ENCODE peak calls at places on chromosomes 13 and 19, in four cellular contexts. G is CD8-positive, alpha-beta T cell; B is ovary; O is omental fat pad. W is an unnamed sample.

GRCh38 chr13:20221772-20222171 is 10.3 kb downstream of the GJB6 start:
- DNase-seq in G (no peak), O (no peak), B (no peak), W (no peak)

GRCh38 chr13:98275711-98276171 is 98.7 kb upstream of the RNF113B start:
- DNase-seq in B (no peak), O (no peak), G (no peak), W (no peak)

GRCh38 chr19:49272204-49272603 is 52.8 kb downstream of the SLC6A16 start:
- DNase-seq in O (no peak), B (no peak), G (no peak), W (no peak)

GRCh38 chr13:97275265-97275664 is 53.1 kb downstream of the MBNL2 start:
- DNase-seq in O (no peak), B (no peak), G (no peak), W (no peak)

GRCh38 chr13:19643652-19644051 is 10.2 kb downstream of the MPHOSPH8 start:
- DNase-seq in G (no peak), O (no peak), B (no peak), W (no peak)

GRCh38 chr13:34391071-34391470 is 551.0 kb upstream of the NBEA start:
- DNase-seq in O (no peak), G (no peak), B (no peak), W (no peak)

GRCh38 chr19:31220540-31220939 is 128.7 kb downstream of the TSHZ3 start:
- DNase-seq in G (no peak), O (no peak), B (no peak), W (peak; percentile 18)

GRCh38 chr19:58468216-58468839 is 1.4 kb downstream of the ZNF324 start:
- DNase-seq in G (no peak), O (no peak), B (no peak), W (no peak)

GRCh38 chr13:103386341-103386740 is 320.1 kb upstream of the SLC10A2 start:
- DNase-seq in B (no peak), G (no peak), O (no peak), W (no peak)

GRCh38 chr19:51114087-51114714 is 6.0 kb upstream of the CTU1 start:
- DNase-seq in O (no peak), G (no peak), B (no peak), W (no peak)

GRCh38 chr19:2542341-2543069 is 66.6 kb downstream of the GADD45B start:
- DNase-seq in B (no peak), O (no peak), G (no peak), W (no peak)

GRCh38 chr13:51684076-51684475 is 99.8 kb downstream of the WDFY2 start:
- DNase-seq in B (no peak), G (no peak), O (no peak), W (no peak)

GRCh38 chr19:21082011-21082975 is at the start of gene ZNF714:
- DNase-seq in B (peak; percentile 90), O (peak; percentile 44), G (peak; percentile 63), W (peak; percentile 76)

GRCh38 chr13:44853641-44854040 is 135.6 kb downstream of the NUFIP1 start:
- DNase-seq in B (no peak), G (no peak), O (no peak), W (no peak)

GRCh38 chr19:3576696-3577443 is 4.1 kb downstream of the HMG20B start:
- DNase-seq in O (no peak), B (peak; percentile 82), G (no peak), W (no peak)

GRCh38 chr19:46513461-46514236 is 18.0 kb upstream of the PNMA8B start:
- DNase-seq in O (peak; percentile 62), G (peak; percentile 63), B (peak; percentile 90), W (no peak)

GRCh38 chr13:77696006-77696862 is 1.3 kb upstream of the SLAIN1 start:
- DNase-seq in B (no peak), G (no peak), O (no peak), W (peak; percentile 65)

GRCh38 chr13:114151565-114152284 is 19.3 kb upstream of the RASA3 start:
- DNase-seq in O (no peak), B (no peak), G (no peak), W (peak; percentile 22)

GRCh38 chr13:35471466-35472307 is 4.8 kb downstream of the MAB21L1 start:
- DNase-seq in B (no peak), O (no peak), G (no peak), W (no peak)

GRCh38 chr13:99281811-99282263 is 23.7 kb upstream of the GPR18 start:
- DNase-seq in O (no peak), B (no peak), G (no peak), W (peak; percentile 54)

GRCh38 chr13:42107006-42107405 is 58.6 kb downstream of the DGKH start:
- DNase-seq in G (no peak), O (no peak), B (no peak), W (no peak)

GRCh38 chr19:42985588-42985987 is 40.7 kb downstream of the PSG11 start:
- DNase-seq in G (no peak), O (no peak), B (no peak), W (no peak)

GRCh38 chr19:46848389-46848788 is 2.3 kb downstream of the AP2S1 start:
- DNase-seq in O (no peak), B (no peak), G (no peak), W (no peak)

GRCh38 chr19:4096049-4096892 is 27.7 kb downstream of the MAP2K2 start:
- DNase-seq in B (no peak), O (no peak), G (no peak), W (no peak)

GRCh38 chr13:24225930-24226329 is 65.4 kb downstream of the SPATA13 start:
- DNase-seq in O (no peak), G (no peak), B (no peak), W (no peak)

GRCh38 chr13:48411281-48412099 is 1.4 kb downstream of the LPAR6 start:
- DNase-seq in O (no peak), B (no peak), G (no peak), W (no peak)

GRCh38 chr13:21338651-21339278 is 120.3 kb downstream of the ZDHHC20 start:
- DNase-seq in G (no peak), B (no peak), O (no peak), W (no peak)

GRCh38 chr19:2978467-2978767 is 1.1 kb downstream of the TLE6 start:
- DNase-seq in B (no peak), O (no peak), G (no peak), W (no peak)

GRCh38 chr19:15417699-15418098 is 1.1 kb downstream of the AKAP8L start:
- DNase-seq in O (no peak), G (no peak), B (peak; percentile 31), W (no peak)

GRCh38 chr19:4081441-4082129 is 14.9 kb upstream of the ZBTB7A start:
- DNase-seq in O (no peak), B (no peak), G (no peak), W (no peak)

GRCh38 chr19:33826521-33826920 is 29.9 kb downstream of the KCTD15 start:
- DNase-seq in G (no peak), O (no peak), B (no peak), W (no peak)

GRCh38 chr13:29516012-29516411 is 79.5 kb downstream of the SLC7A1 start:
- DNase-seq in O (no peak), B (peak; percentile 20), G (no peak), W (no peak)

GRCh38 chr19:57708641-57709354 is at the start of gene ZNF154:
- DNase-seq in G (peak; percentile 11), O (no peak), B (no peak), W (no peak)

GRCh38 chr19:14073925-14074838 is 1.6 kb downstream of the MISP3 start:
- DNase-seq in G (no peak), B (no peak), O (peak; percentile 51), W (no peak)

GRCh38 chr13:34156841-34157365 is 339.0 kb downstream of the RFC3 start:
- DNase-seq in B (peak; percentile 57), G (no peak), O (peak; percentile 35), W (no peak)

GRCh38 chr13:33927315-33927714 is 109.4 kb downstream of the RFC3 start:
- DNase-seq in G (no peak), B (no peak), O (no peak), W (no peak)

GRCh38 chr19:14941189-14941588 is at the start of gene OR7C2:
- DNase-seq in O (no peak), B (no peak), G (no peak), W (no peak)

GRCh38 chr13:39189778-39190177 is 151.5 kb downstream of the NHLRC3 start:
- DNase-seq in G (no peak), B (no peak), O (no peak), W (no peak)

GRCh38 chr13:31846182-31846938 is 107.0 kb downstream of the RXFP2 start:
- DNase-seq in O (peak; percentile 55), G (peak; percentile 22), B (peak; percentile 92), W (peak; percentile 65)